ENCODE peak calls at places on chromosomes 6 and 20, in five cellular contexts. One of them, this sample, is unnamed.

GRCh38 chr6:17352302-17352701 is 41.1 kb upstream of the CAP2 start:
- DNase-seq in adrenal gland: no peak
- DNase-seq in thyroid gland: no peak
- DNase-seq in brain microvascular endothelial cell: peak; percentile 36
- DNase-seq in cardiac muscle cell: no peak
- DNase-seq in this sample: no peak

GRCh38 chr6:35213824-35214756 is at the start of gene SCUBE3:
- DNase-seq in adrenal gland: peak; percentile 27
- DNase-seq in thyroid gland: peak; percentile 71
- DNase-seq in brain microvascular endothelial cell: peak; percentile 18
- DNase-seq in cardiac muscle cell: peak; percentile 82
- DNase-seq in this sample: no peak

GRCh38 chr6:67594366-67594765 is 1040.7 kb upstream of the ADGRB3 start:
- DNase-seq in adrenal gland: no peak
- DNase-seq in thyroid gland: no peak
- DNase-seq in brain microvascular endothelial cell: peak; percentile 2
- DNase-seq in cardiac muscle cell: no peak
- DNase-seq in this sample: no peak

GRCh38 chr6:3119040-3119723 is 671 bp downstream of the BPHL start:
- DNase-seq in adrenal gland: no peak
- DNase-seq in thyroid gland: no peak
- DNase-seq in brain microvascular endothelial cell: peak; percentile 19
- DNase-seq in cardiac muscle cell: no peak
- DNase-seq in this sample: no peak

GRCh38 chr6:22880686-22881433 is 311.5 kb downstream of the HDGFL1 start:
- DNase-seq in adrenal gland: no peak
- DNase-seq in thyroid gland: no peak
- DNase-seq in brain microvascular endothelial cell: peak; percentile 94
- DNase-seq in cardiac muscle cell: peak; percentile 21
- DNase-seq in this sample: peak; percentile 95

GRCh38 chr20:38119446-38119845 is 45.6 kb downstream of the TGM2 start:
- DNase-seq in adrenal gland: no peak
- DNase-seq in thyroid gland: no peak
- DNase-seq in brain microvascular endothelial cell: no peak
- DNase-seq in cardiac muscle cell: no peak
- DNase-seq in this sample: no peak

GRCh38 chr6:104705095-104705707 is 154.5 kb downstream of the HACE1 start:
- DNase-seq in adrenal gland: no peak
- DNase-seq in thyroid gland: no peak
- DNase-seq in brain microvascular endothelial cell: peak; percentile 71
- DNase-seq in cardiac muscle cell: no peak
- DNase-seq in this sample: peak; percentile 88

GRCh38 chr6:169908403-169908933 is 157.0 kb downstream of the ERMARD start:
- DNase-seq in adrenal gland: no peak
- DNase-seq in thyroid gland: no peak
- DNase-seq in brain microvascular endothelial cell: no peak
- DNase-seq in cardiac muscle cell: no peak
- DNase-seq in this sample: no peak

GRCh38 chr6:158849899-158850806 is 31.0 kb upstream of the EZR start:
- DNase-seq in adrenal gland: no peak
- DNase-seq in thyroid gland: peak; percentile 20
- DNase-seq in brain microvascular endothelial cell: peak; percentile 97
- DNase-seq in cardiac muscle cell: no peak
- DNase-seq in this sample: peak; percentile 97

GRCh38 chr20:4866429-4866828 is 134.9 kb downstream of the SLC23A2 start:
- DNase-seq in adrenal gland: peak; percentile 6
- DNase-seq in thyroid gland: no peak
- DNase-seq in brain microvascular endothelial cell: no peak
- DNase-seq in cardiac muscle cell: no peak
- DNase-seq in this sample: no peak

GRCh38 chr6:125791151-125791819 is 525 bp downstream of the NCOA7 start:
- DNase-seq in adrenal gland: peak; percentile 66
- DNase-seq in thyroid gland: peak; percentile 39
- DNase-seq in brain microvascular endothelial cell: peak; percentile 52
- DNase-seq in cardiac muscle cell: peak; percentile 40
- DNase-seq in this sample: no peak

GRCh38 chr20:37823276-37823980 is 79.5 kb upstream of the VSTM2L start:
- DNase-seq in adrenal gland: no peak
- DNase-seq in thyroid gland: no peak
- DNase-seq in brain microvascular endothelial cell: peak; percentile 29
- DNase-seq in cardiac muscle cell: no peak
- DNase-seq in this sample: no peak

GRCh38 chr6:144036064-144036873 is 28.2 kb upstream of the PLAGL1 start:
- DNase-seq in adrenal gland: peak; percentile 51
- DNase-seq in thyroid gland: peak; percentile 4
- DNase-seq in brain microvascular endothelial cell: no peak
- DNase-seq in cardiac muscle cell: peak; percentile 12
- DNase-seq in this sample: no peak

GRCh38 chr20:51387125-51387865 is 155.2 kb downstream of the NFATC2 start:
- DNase-seq in adrenal gland: no peak
- DNase-seq in thyroid gland: no peak
- DNase-seq in brain microvascular endothelial cell: no peak
- DNase-seq in cardiac muscle cell: no peak
- DNase-seq in this sample: no peak

GRCh38 chr6:19297880-19298279 is 539.3 kb upstream of the ID4 start:
- DNase-seq in adrenal gland: no peak
- DNase-seq in thyroid gland: peak; percentile 86
- DNase-seq in brain microvascular endothelial cell: no peak
- DNase-seq in cardiac muscle cell: peak; percentile 40
- DNase-seq in this sample: no peak

GRCh38 chr20:31781945-31782344 is 37.2 kb upstream of the MYLK2 start:
- DNase-seq in adrenal gland: no peak
- DNase-seq in thyroid gland: no peak
- DNase-seq in brain microvascular endothelial cell: no peak
- DNase-seq in cardiac muscle cell: no peak
- DNase-seq in this sample: no peak

GRCh38 chr20:38139919-38140753 is 24.9 kb downstream of the TGM2 start:
- DNase-seq in adrenal gland: no peak
- DNase-seq in thyroid gland: no peak
- DNase-seq in brain microvascular endothelial cell: peak; percentile 56
- DNase-seq in cardiac muscle cell: no peak
- DNase-seq in this sample: no peak

GRCh38 chr6:103101267-103101666 is 1707.8 kb downstream of the GRIK2 start:
- DNase-seq in adrenal gland: no peak
- DNase-seq in thyroid gland: no peak
- DNase-seq in brain microvascular endothelial cell: no peak
- DNase-seq in cardiac muscle cell: no peak
- DNase-seq in this sample: no peak

GRCh38 chr20:43941476-43942212 is 27.0 kb downstream of the TOX2 start:
- DNase-seq in adrenal gland: no peak
- DNase-seq in thyroid gland: no peak
- DNase-seq in brain microvascular endothelial cell: no peak
- DNase-seq in cardiac muscle cell: no peak
- DNase-seq in this sample: no peak

GRCh38 chr6:28543671-28544131 is 18.0 kb downstream of the GPX5 start:
- DNase-seq in adrenal gland: no peak
- DNase-seq in thyroid gland: peak; percentile 23
- DNase-seq in brain microvascular endothelial cell: no peak
- DNase-seq in cardiac muscle cell: peak; percentile 55
- DNase-seq in this sample: no peak

DNA sequence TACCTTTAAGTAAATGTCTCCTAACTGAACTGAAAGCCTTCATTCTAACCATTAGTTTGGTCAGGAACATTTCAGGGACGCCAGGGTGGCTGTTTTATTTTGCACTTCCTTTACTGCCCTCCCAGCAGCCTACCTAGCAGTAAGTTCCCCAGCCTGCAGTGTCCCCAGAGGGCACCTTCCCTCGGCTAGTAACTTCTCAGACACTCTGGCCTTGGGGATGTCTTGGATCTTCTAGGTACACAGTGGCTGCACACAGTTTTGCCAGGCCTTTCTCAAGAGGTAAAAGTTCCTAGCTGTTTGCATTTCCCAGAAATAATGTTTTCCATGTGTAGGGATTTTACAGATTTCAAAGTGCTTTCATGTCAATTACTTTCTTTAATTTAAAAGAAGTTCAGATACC is 378 bp upstream of the LAMA2 start:
- DNase-seq in adrenal gland: no peak
- DNase-seq in thyroid gland: no peak
- DNase-seq in brain microvascular endothelial cell: no peak
- DNase-seq in cardiac muscle cell: peak; percentile 11
- DNase-seq in this sample: no peak
- H3K4me3 ChIP-seq in adrenal gland: no peak overlapping the region
- H3K4me3 ChIP-seq in thyroid gland: no peak overlapping the region
- H3K4me3 ChIP-seq in brain microvascular endothelial cell: peak overlapping the region; percentile 73
- H3K4me3 ChIP-seq in cardiac muscle cell: peak overlapping the region; percentile 50
- H3K4me3 ChIP-seq in this sample: no peak overlapping the region

GRCh38 chr6:155402656-155403304 is 52.9 kb downstream of the NOX3 start:
- DNase-seq in adrenal gland: no peak
- DNase-seq in thyroid gland: no peak
- DNase-seq in brain microvascular endothelial cell: no peak
- DNase-seq in cardiac muscle cell: no peak
- DNase-seq in this sample: no peak

GRCh38 chr6:155408231-155408630 is 47.4 kb downstream of the NOX3 start:
- DNase-seq in adrenal gland: no peak
- DNase-seq in thyroid gland: no peak
- DNase-seq in brain microvascular endothelial cell: no peak
- DNase-seq in cardiac muscle cell: no peak
- DNase-seq in this sample: no peak

GRCh38 chr6:155404937-155405336 is 50.7 kb downstream of the NOX3 start:
- DNase-seq in adrenal gland: no peak
- DNase-seq in thyroid gland: no peak
- DNase-seq in brain microvascular endothelial cell: no peak
- DNase-seq in cardiac muscle cell: no peak
- DNase-seq in this sample: no peak

GRCh38 chr6:155408981-155409380 is 46.7 kb downstream of the NOX3 start:
- DNase-seq in adrenal gland: no peak
- DNase-seq in thyroid gland: no peak
- DNase-seq in brain microvascular endothelial cell: no peak
- DNase-seq in cardiac muscle cell: no peak
- DNase-seq in this sample: no peak

GRCh38 chr6:155406801-155407200 is 48.8 kb downstream of the NOX3 start:
- DNase-seq in adrenal gland: no peak
- DNase-seq in thyroid gland: no peak
- DNase-seq in brain microvascular endothelial cell: no peak
- DNase-seq in cardiac muscle cell: no peak
- DNase-seq in this sample: no peak
- TF ChIP-seq CTCF in adrenal gland: no peak
- TF ChIP-seq CTCF in thyroid gland: no peak
- TF ChIP-seq CTCF in brain microvascular endothelial cell: no peak
- TF ChIP-seq CTCF in cardiac muscle cell: no peak
- TF ChIP-seq CTCF in this sample: no peak

DNA sequence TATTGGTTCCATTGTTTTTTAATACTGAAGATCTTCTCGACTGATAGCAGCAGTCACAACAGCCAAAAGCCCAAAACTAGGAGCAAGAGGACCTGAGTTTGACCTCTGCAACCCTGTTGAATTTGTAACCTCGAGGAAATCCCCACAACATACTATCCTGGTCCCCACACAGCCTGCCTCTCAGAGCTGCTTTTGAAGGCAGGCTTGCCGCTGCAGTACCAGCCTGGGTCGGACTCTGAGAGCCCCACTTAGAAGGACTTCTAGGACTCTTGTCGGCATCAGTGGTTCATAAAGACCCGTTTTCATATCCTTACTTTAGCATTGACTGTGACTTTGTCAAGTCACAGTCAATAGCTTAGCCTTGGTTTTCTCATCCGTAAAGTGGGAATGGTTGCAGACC is 49.3 kb downstream of the EBF4 start:
- DNase-seq in adrenal gland: no peak
- DNase-seq in thyroid gland: peak; percentile 50
- DNase-seq in brain microvascular endothelial cell: no peak
- DNase-seq in cardiac muscle cell: no peak
- DNase-seq in this sample: no peak
- H3K4me3 ChIP-seq in adrenal gland: no peak overlapping the region
- H3K4me3 ChIP-seq in thyroid gland: no peak overlapping the region
- H3K4me3 ChIP-seq in brain microvascular endothelial cell: no peak overlapping the region
- H3K4me3 ChIP-seq in cardiac muscle cell: no peak overlapping the region
- H3K4me3 ChIP-seq in this sample: no peak overlapping the region

GRCh38 chr20:57266251-57267157 is at the start of gene BMP7:
- DNase-seq in adrenal gland: no peak
- DNase-seq in thyroid gland: peak; percentile 87
- DNase-seq in brain microvascular endothelial cell: no peak
- DNase-seq in cardiac muscle cell: peak; percentile 72
- DNase-seq in this sample: no peak

GRCh38 chr20:57264151-57264792 is 2.2 kb downstream of the BMP7 start:
- DNase-seq in adrenal gland: no peak
- DNase-seq in thyroid gland: peak; percentile 49
- DNase-seq in brain microvascular endothelial cell: no peak
- DNase-seq in cardiac muscle cell: peak; percentile 60
- DNase-seq in this sample: no peak

GRCh38 chr20:57264908-57265648 is 1.4 kb downstream of the BMP7 start:
- DNase-seq in adrenal gland: no peak
- DNase-seq in thyroid gland: peak; percentile 60
- DNase-seq in brain microvascular endothelial cell: no peak
- DNase-seq in cardiac muscle cell: peak; percentile 59
- DNase-seq in this sample: no peak

GRCh38 chr20:57267158-57267821 is 849 bp upstream of the BMP7 start:
- DNase-seq in adrenal gland: no peak
- DNase-seq in thyroid gland: no peak
- DNase-seq in brain microvascular endothelial cell: no peak
- DNase-seq in cardiac muscle cell: no peak
- DNase-seq in this sample: no peak

GRCh38 chr20:57265649-57266250 is 691 bp downstream of the BMP7 start:
- DNase-seq in adrenal gland: no peak
- DNase-seq in thyroid gland: peak; percentile 52
- DNase-seq in brain microvascular endothelial cell: no peak
- DNase-seq in cardiac muscle cell: no peak
- DNase-seq in this sample: no peak
- TF ChIP-seq CTCF in adrenal gland: no peak
- TF ChIP-seq CTCF in thyroid gland: no peak
- TF ChIP-seq CTCF in brain microvascular endothelial cell: no peak
- TF ChIP-seq CTCF in cardiac muscle cell: no peak
- TF ChIP-seq CTCF in this sample: no peak

GRCh38 chr6:149164199-149164745 is 153.2 kb upstream of the TAB2 start:
- DNase-seq in adrenal gland: no peak
- DNase-seq in thyroid gland: no peak
- DNase-seq in brain microvascular endothelial cell: no peak
- DNase-seq in cardiac muscle cell: no peak
- DNase-seq in this sample: no peak

GRCh38 chr6:149166324-149166723 is 151.2 kb upstream of the TAB2 start:
- DNase-seq in adrenal gland: no peak
- DNase-seq in thyroid gland: peak; percentile 6
- DNase-seq in brain microvascular endothelial cell: no peak
- DNase-seq in cardiac muscle cell: no peak
- DNase-seq in this sample: peak; percentile 2

GRCh38 chr6:149168968-149169367 is 148.5 kb upstream of the TAB2 start:
- DNase-seq in adrenal gland: no peak
- DNase-seq in thyroid gland: no peak
- DNase-seq in brain microvascular endothelial cell: no peak
- DNase-seq in cardiac muscle cell: no peak
- DNase-seq in this sample: no peak

GRCh38 chr6:149169761-149170359 is 147.7 kb upstream of the TAB2 start:
- DNase-seq in adrenal gland: no peak
- DNase-seq in thyroid gland: no peak
- DNase-seq in brain microvascular endothelial cell: no peak
- DNase-seq in cardiac muscle cell: no peak
- DNase-seq in this sample: no peak

GRCh38 chr6:149166747-149167146 is 150.8 kb upstream of the TAB2 start:
- DNase-seq in adrenal gland: no peak
- DNase-seq in thyroid gland: peak; percentile 37
- DNase-seq in brain microvascular endothelial cell: no peak
- DNase-seq in cardiac muscle cell: no peak
- DNase-seq in this sample: peak; percentile 5
- H3K4me3 ChIP-seq in adrenal gland: no peak overlapping the region
- H3K4me3 ChIP-seq in thyroid gland: no peak overlapping the region
- H3K4me3 ChIP-seq in brain microvascular endothelial cell: no peak overlapping the region
- H3K4me3 ChIP-seq in cardiac muscle cell: no peak overlapping the region
- H3K4me3 ChIP-seq in this sample: no peak overlapping the region